ENCODE peak calls at places on chromosomes 3 and 15, in nine cellular contexts. One of them, this sample, is unnamed.
A peak's percentile ranks its signal among the peaks of the same experiment; 100 is the strongest.

GRCh38 chr3:128489860-128490649 is 2.9 kb downstream of the GATA2 start:
- DNase-seq in ovary: no peak
- DNase-seq in astrocyte of the spinal cord: no peak
- DNase-seq in IMR-90: no peak
- DNase-seq in cardiac fibroblast: peak; percentile 45
- DNase-seq in keratinocyte: no peak
- DNase-seq in brain microvascular endothelial cell: no peak
- DNase-seq in fibroblast of lung: no peak
- DNase-seq in breast epithelium: no peak
- DNase-seq in this sample: no peak

GRCh38 chr15:74025436-74025835 is 30.9 kb downstream of the PML start:
- DNase-seq in breast epithelium: no peak
- DNase-seq in cardiac fibroblast: peak; percentile 44
- DNase-seq in keratinocyte: no peak
- DNase-seq in fibroblast of lung: no peak
- DNase-seq in IMR-90: peak; percentile 61
- DNase-seq in ovary: no peak
- DNase-seq in brain microvascular endothelial cell: peak; percentile 25
- DNase-seq in astrocyte of the spinal cord: no peak
- DNase-seq in this sample: no peak

GRCh38 chr15:34708422-34708821 is 46.4 kb downstream of the GJD2 start:
- DNase-seq in brain microvascular endothelial cell: peak; percentile 20
- DNase-seq in IMR-90: peak; percentile 66
- DNase-seq in ovary: no peak
- DNase-seq in breast epithelium: no peak
- DNase-seq in cardiac fibroblast: peak; percentile 66
- DNase-seq in astrocyte of the spinal cord: peak; percentile 53
- DNase-seq in keratinocyte: peak; percentile 35
- DNase-seq in fibroblast of lung: peak; percentile 76
- DNase-seq in this sample: peak; percentile 27

GRCh38 chr3:133547432-133548041 is 25.9 kb upstream of the CDV3 start:
- DNase-seq in IMR-90: peak; percentile 74
- DNase-seq in astrocyte of the spinal cord: peak; percentile 56
- DNase-seq in brain microvascular endothelial cell: no peak
- DNase-seq in ovary: peak; percentile 41
- DNase-seq in cardiac fibroblast: peak; percentile 85
- DNase-seq in fibroblast of lung: peak; percentile 42
- DNase-seq in keratinocyte: no peak
- DNase-seq in breast epithelium: peak; percentile 25
- DNase-seq in this sample: no peak

GRCh38 chr3:9146367-9147071 is 102.9 kb downstream of the SRGAP3 start:
- DNase-seq in ovary: no peak
- DNase-seq in keratinocyte: no peak
- DNase-seq in cardiac fibroblast: no peak
- DNase-seq in astrocyte of the spinal cord: no peak
- DNase-seq in brain microvascular endothelial cell: no peak
- DNase-seq in fibroblast of lung: no peak
- DNase-seq in breast epithelium: no peak
- DNase-seq in IMR-90: no peak
- DNase-seq in this sample: no peak

GRCh38 chr3:184259878-184260570 is 1.3 kb downstream of the CAMK2N2 start:
- DNase-seq in ovary: peak; percentile 30
- DNase-seq in keratinocyte: no peak
- DNase-seq in cardiac fibroblast: peak; percentile 36
- DNase-seq in astrocyte of the spinal cord: no peak
- DNase-seq in fibroblast of lung: peak; percentile 13
- DNase-seq in breast epithelium: no peak
- DNase-seq in IMR-90: peak; percentile 17
- DNase-seq in brain microvascular endothelial cell: peak; percentile 20
- DNase-seq in this sample: no peak

GRCh38 chr3:138188013-138188352 is 882 bp downstream of the ARMC8 start:
- DNase-seq in IMR-90: peak; percentile 54
- DNase-seq in astrocyte of the spinal cord: peak; percentile 67
- DNase-seq in fibroblast of lung: peak; percentile 83
- DNase-seq in brain microvascular endothelial cell: no peak
- DNase-seq in keratinocyte: no peak
- DNase-seq in breast epithelium: no peak
- DNase-seq in ovary: no peak
- DNase-seq in cardiac fibroblast: peak; percentile 68
- DNase-seq in this sample: no peak

GRCh38 chr3:23128655-23129054 is 74.5 kb upstream of the UBE2E2 start:
- DNase-seq in fibroblast of lung: no peak
- DNase-seq in keratinocyte: no peak
- DNase-seq in ovary: no peak
- DNase-seq in astrocyte of the spinal cord: no peak
- DNase-seq in IMR-90: no peak
- DNase-seq in brain microvascular endothelial cell: no peak
- DNase-seq in breast epithelium: no peak
- DNase-seq in cardiac fibroblast: no peak
- DNase-seq in this sample: no peak

GRCh38 chr15:42727740-42728355 is 9.1 kb downstream of the CDAN1 start:
- DNase-seq in IMR-90: no peak
- DNase-seq in cardiac fibroblast: no peak
- DNase-seq in breast epithelium: no peak
- DNase-seq in fibroblast of lung: no peak
- DNase-seq in astrocyte of the spinal cord: no peak
- DNase-seq in ovary: no peak
- DNase-seq in brain microvascular endothelial cell: no peak
- DNase-seq in keratinocyte: no peak
- DNase-seq in this sample: no peak

GRCh38 chr15:43975326-43975725 is 148.5 kb downstream of the WDR76 start:
- DNase-seq in fibroblast of lung: no peak
- DNase-seq in breast epithelium: no peak
- DNase-seq in IMR-90: no peak
- DNase-seq in keratinocyte: no peak
- DNase-seq in brain microvascular endothelial cell: no peak
- DNase-seq in astrocyte of the spinal cord: no peak
- DNase-seq in cardiac fibroblast: no peak
- DNase-seq in ovary: no peak
- DNase-seq in this sample: no peak

GRCh38 chr15:96324192-96324895 is 6.2 kb upstream of the NR2F2 start:
- DNase-seq in breast epithelium: no peak
- DNase-seq in keratinocyte: no peak
- DNase-seq in ovary: peak; percentile 81
- DNase-seq in brain microvascular endothelial cell: peak; percentile 28
- DNase-seq in fibroblast of lung: peak; percentile 65
- DNase-seq in IMR-90: peak; percentile 54
- DNase-seq in astrocyte of the spinal cord: peak; percentile 58
- DNase-seq in cardiac fibroblast: peak; percentile 25
- DNase-seq in this sample: no peak

GRCh38 chr3:187955076-187955952 is 198.6 kb upstream of the LPP start:
- DNase-seq in keratinocyte: no peak
- DNase-seq in cardiac fibroblast: peak; percentile 91
- DNase-seq in ovary: peak; percentile 32
- DNase-seq in breast epithelium: peak; percentile 21
- DNase-seq in IMR-90: peak; percentile 93
- DNase-seq in fibroblast of lung: peak; percentile 99
- DNase-seq in astrocyte of the spinal cord: peak; percentile 87
- DNase-seq in brain microvascular endothelial cell: peak; percentile 78
- DNase-seq in this sample: peak; percentile 65

GRCh38 chr3:50401973-50402372 is 42.7 kb upstream of the TMEM115 start:
- DNase-seq in ovary: no peak
- DNase-seq in cardiac fibroblast: no peak
- DNase-seq in breast epithelium: no peak
- DNase-seq in brain microvascular endothelial cell: no peak
- DNase-seq in astrocyte of the spinal cord: no peak
- DNase-seq in fibroblast of lung: no peak
- DNase-seq in keratinocyte: no peak
- DNase-seq in IMR-90: no peak
- DNase-seq in this sample: no peak

GRCh38 chr3:15319575-15319974 is 12.8 kb downstream of the SH3BP5 start:
- DNase-seq in keratinocyte: no peak
- DNase-seq in breast epithelium: no peak
- DNase-seq in ovary: peak; percentile 57
- DNase-seq in brain microvascular endothelial cell: peak; percentile 15
- DNase-seq in cardiac fibroblast: peak; percentile 77
- DNase-seq in fibroblast of lung: peak; percentile 59
- DNase-seq in IMR-90: peak; percentile 46
- DNase-seq in astrocyte of the spinal cord: peak; percentile 35
- DNase-seq in this sample: no peak

GRCh38 chr3:140056047-140056446 is 121.1 kb downstream of the CLSTN2 start:
- DNase-seq in keratinocyte: no peak
- DNase-seq in cardiac fibroblast: no peak
- DNase-seq in IMR-90: no peak
- DNase-seq in fibroblast of lung: no peak
- DNase-seq in astrocyte of the spinal cord: no peak
- DNase-seq in breast epithelium: no peak
- DNase-seq in brain microvascular endothelial cell: no peak
- DNase-seq in ovary: no peak
- DNase-seq in this sample: no peak
- TF ChIP-seq CTCF in keratinocyte: no peak
- TF ChIP-seq CTCF in cardiac fibroblast: no peak
- TF ChIP-seq CTCF in IMR-90: no peak
- TF ChIP-seq CTCF in fibroblast of lung: no peak
- TF ChIP-seq CTCF in astrocyte of the spinal cord: no peak
- TF ChIP-seq CTCF in breast epithelium: no peak
- TF ChIP-seq CTCF in brain microvascular endothelial cell: no peak
- TF ChIP-seq CTCF in ovary: no peak
- TF ChIP-seq CTCF in this sample: no peak

GRCh38 chr3:122679467-122680291 is 960 bp upstream of the PARP14 start:
- DNase-seq in cardiac fibroblast: peak; percentile 16
- DNase-seq in astrocyte of the spinal cord: no peak
- DNase-seq in IMR-90: peak; percentile 27
- DNase-seq in ovary: peak; percentile 30
- DNase-seq in breast epithelium: peak; percentile 24
- DNase-seq in brain microvascular endothelial cell: no peak
- DNase-seq in fibroblast of lung: no peak
- DNase-seq in keratinocyte: no peak
- DNase-seq in this sample: no peak
- TF ChIP-seq CTCF in cardiac fibroblast: no peak
- TF ChIP-seq CTCF in astrocyte of the spinal cord: no peak
- TF ChIP-seq CTCF in IMR-90: no peak
- TF ChIP-seq CTCF in ovary: no peak
- TF ChIP-seq CTCF in breast epithelium: no peak
- TF ChIP-seq CTCF in brain microvascular endothelial cell: no peak
- TF ChIP-seq CTCF in fibroblast of lung: no peak
- TF ChIP-seq CTCF in keratinocyte: no peak
- TF ChIP-seq CTCF in this sample: no peak

GRCh38 chr3:100796556-100796955 is 87.3 kb downstream of the TFG start:
- DNase-seq in keratinocyte: no peak
- DNase-seq in fibroblast of lung: peak; percentile 52
- DNase-seq in cardiac fibroblast: peak; percentile 56
- DNase-seq in breast epithelium: no peak
- DNase-seq in astrocyte of the spinal cord: peak; percentile 53
- DNase-seq in IMR-90: peak; percentile 47
- DNase-seq in brain microvascular endothelial cell: no peak
- DNase-seq in ovary: no peak
- DNase-seq in this sample: no peak
- TF ChIP-seq CTCF in keratinocyte: no peak
- TF ChIP-seq CTCF in fibroblast of lung: peak; percentile 31
- TF ChIP-seq CTCF in cardiac fibroblast: peak; percentile 20
- TF ChIP-seq CTCF in breast epithelium: no peak
- TF ChIP-seq CTCF in astrocyte of the spinal cord: peak; percentile 42
- TF ChIP-seq CTCF in IMR-90: peak; percentile 44
- TF ChIP-seq CTCF in brain microvascular endothelial cell: peak; percentile 33
- TF ChIP-seq CTCF in ovary: no peak
- TF ChIP-seq CTCF in this sample: peak; percentile 34

GRCh38 chr15:82881747-82882146 is 70.8 kb downstream of the HOMER2 start:
- DNase-seq in IMR-90: no peak
- DNase-seq in breast epithelium: no peak
- DNase-seq in cardiac fibroblast: no peak
- DNase-seq in brain microvascular endothelial cell: no peak
- DNase-seq in fibroblast of lung: no peak
- DNase-seq in astrocyte of the spinal cord: no peak
- DNase-seq in ovary: no peak
- DNase-seq in keratinocyte: no peak
- DNase-seq in this sample: no peak

GRCh38 chr15:82882250-82882928 is 70.1 kb downstream of the HOMER2 start:
- DNase-seq in IMR-90: no peak
- DNase-seq in cardiac fibroblast: no peak
- DNase-seq in fibroblast of lung: no peak
- DNase-seq in breast epithelium: no peak
- DNase-seq in ovary: no peak
- DNase-seq in brain microvascular endothelial cell: no peak
- DNase-seq in astrocyte of the spinal cord: no peak
- DNase-seq in keratinocyte: no peak
- DNase-seq in this sample: no peak

GRCh38 chr15:82878325-82878724 is 68.9 kb downstream of the WHAMM start:
- DNase-seq in brain microvascular endothelial cell: no peak
- DNase-seq in fibroblast of lung: no peak
- DNase-seq in IMR-90: no peak
- DNase-seq in ovary: no peak
- DNase-seq in astrocyte of the spinal cord: no peak
- DNase-seq in cardiac fibroblast: no peak
- DNase-seq in breast epithelium: no peak
- DNase-seq in keratinocyte: no peak
- DNase-seq in this sample: no peak

GRCh38 chr15:82877825-82878224 is 68.4 kb downstream of the WHAMM start:
- DNase-seq in cardiac fibroblast: no peak
- DNase-seq in fibroblast of lung: no peak
- DNase-seq in keratinocyte: no peak
- DNase-seq in IMR-90: no peak
- DNase-seq in astrocyte of the spinal cord: no peak
- DNase-seq in breast epithelium: no peak
- DNase-seq in brain microvascular endothelial cell: no peak
- DNase-seq in ovary: no peak
- DNase-seq in this sample: no peak

DNA sequence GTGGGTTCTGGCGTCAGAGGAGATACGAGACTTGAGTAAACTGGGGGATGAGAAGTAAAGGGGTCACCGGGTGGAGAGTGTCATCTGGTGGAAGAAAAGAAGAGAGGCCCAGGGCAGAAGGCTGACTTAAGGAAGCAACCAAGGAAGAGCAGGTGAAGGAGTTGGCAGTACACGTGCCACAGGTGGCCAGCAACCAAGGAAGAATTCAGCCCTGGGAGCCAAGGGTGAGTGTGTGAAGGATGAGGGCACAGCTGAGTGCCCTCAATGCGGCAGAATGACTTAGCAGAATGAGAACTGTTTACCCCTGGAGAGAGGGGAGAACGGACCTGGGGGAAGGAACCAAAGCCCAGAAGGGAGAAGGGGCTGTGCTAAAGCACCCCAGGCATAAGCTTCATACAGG is 71.3 kb downstream of the WHAMM start:
- DNase-seq in ovary: no peak
- DNase-seq in keratinocyte: no peak
- DNase-seq in fibroblast of lung: no peak
- DNase-seq in cardiac fibroblast: no peak
- DNase-seq in brain microvascular endothelial cell: no peak
- DNase-seq in IMR-90: no peak
- DNase-seq in astrocyte of the spinal cord: no peak
- DNase-seq in breast epithelium: no peak
- DNase-seq in this sample: no peak
- TF ChIP-seq CTCF in ovary: no peak
- TF ChIP-seq CTCF in keratinocyte: no peak
- TF ChIP-seq CTCF in fibroblast of lung: no peak
- TF ChIP-seq CTCF in cardiac fibroblast: no peak
- TF ChIP-seq CTCF in brain microvascular endothelial cell: no peak
- TF ChIP-seq CTCF in IMR-90: no peak
- TF ChIP-seq CTCF in astrocyte of the spinal cord: no peak
- TF ChIP-seq CTCF in breast epithelium: no peak
- TF ChIP-seq CTCF in this sample: no peak

GRCh38 chr3:68866157-68866556 is 66.2 kb downstream of the TAFA4 start:
- DNase-seq in ovary: no peak
- DNase-seq in IMR-90: no peak
- DNase-seq in breast epithelium: no peak
- DNase-seq in cardiac fibroblast: no peak
- DNase-seq in keratinocyte: no peak
- DNase-seq in astrocyte of the spinal cord: no peak
- DNase-seq in fibroblast of lung: no peak
- DNase-seq in brain microvascular endothelial cell: no peak
- DNase-seq in this sample: no peak
- TF ChIP-seq CTCF in ovary: no peak
- TF ChIP-seq CTCF in IMR-90: no peak
- TF ChIP-seq CTCF in breast epithelium: no peak
- TF ChIP-seq CTCF in cardiac fibroblast: no peak
- TF ChIP-seq CTCF in keratinocyte: peak; percentile 25
- TF ChIP-seq CTCF in astrocyte of the spinal cord: no peak
- TF ChIP-seq CTCF in fibroblast of lung: no peak
- TF ChIP-seq CTCF in brain microvascular endothelial cell: no peak
- TF ChIP-seq CTCF in this sample: no peak

GRCh38 chr3:12135029-12135634 is 23.6 kb downstream of the TIMP4 start:
- DNase-seq in ovary: peak; percentile 56
- DNase-seq in fibroblast of lung: peak; percentile 74
- DNase-seq in keratinocyte: no peak
- DNase-seq in breast epithelium: peak; percentile 57
- DNase-seq in brain microvascular endothelial cell: peak; percentile 74
- DNase-seq in astrocyte of the spinal cord: peak; percentile 68
- DNase-seq in IMR-90: peak; percentile 64
- DNase-seq in cardiac fibroblast: peak; percentile 82
- DNase-seq in this sample: peak; percentile 24
- TF ChIP-seq CTCF in ovary: peak; percentile 82
- TF ChIP-seq CTCF in fibroblast of lung: peak; percentile 97
- TF ChIP-seq CTCF in keratinocyte: peak; percentile 88
- TF ChIP-seq CTCF in breast epithelium: peak; percentile 88
- TF ChIP-seq CTCF in brain microvascular endothelial cell: peak; percentile 95
- TF ChIP-seq CTCF in astrocyte of the spinal cord: peak; percentile 94
- TF ChIP-seq CTCF in IMR-90: peak; percentile 91
- TF ChIP-seq CTCF in cardiac fibroblast: peak; percentile 93
- TF ChIP-seq CTCF in this sample: peak; percentile 97